ENCODE peak calls at places on chromosomes 5 and 9, in six cellular contexts. One of them, this sample, is unnamed.

GRCh38 chr5:99815-100214 is 7.8 kb downstream of the PLEKHG4B start:
- DNase-seq in K562: no peak
- DNase-seq in HepG2: no peak
- DNase-seq in GM12878: no peak
- DNase-seq in WTC11: no peak
- DNase-seq in H1: no peak
- DNase-seq in this sample: peak; percentile 51

GRCh38 chr9:127654619-127655018 is 42.5 kb downstream of the STXBP1 start:
- DNase-seq in WTC11: no peak
- DNase-seq in K562: no peak
- DNase-seq in HepG2: no peak
- DNase-seq in GM12878: no peak
- DNase-seq in H1: no peak
- DNase-seq in this sample: peak; percentile 66

GRCh38 chr9:105064248-105065118 is 136.5 kb upstream of the ABCA1 start:
- DNase-seq in GM12878: no peak
- DNase-seq in H1: no peak
- DNase-seq in K562: peak; percentile 29
- DNase-seq in WTC11: peak; percentile 18
- DNase-seq in HepG2: peak; percentile 96
- DNase-seq in this sample: peak; percentile 25

GRCh38 chr9:137411670-137412380 is 11.1 kb downstream of the EXD3 start:
- DNase-seq in WTC11: no peak
- DNase-seq in GM12878: peak; percentile 43
- DNase-seq in H1: no peak
- DNase-seq in K562: peak; percentile 83
- DNase-seq in HepG2: no peak
- DNase-seq in this sample: no peak

GRCh38 chr5:67144183-67144639 is 52.4 kb downstream of the CD180 start:
- DNase-seq in WTC11: no peak
- DNase-seq in K562: no peak
- DNase-seq in HepG2: peak; percentile 95
- DNase-seq in GM12878: no peak
- DNase-seq in H1: no peak
- DNase-seq in this sample: no peak

GRCh38 chr5:170067152-170067551 is 38.5 kb upstream of the FOXI1 start:
- DNase-seq in K562: no peak
- DNase-seq in H1: no peak
- DNase-seq in GM12878: peak; percentile 2
- DNase-seq in WTC11: no peak
- DNase-seq in HepG2: no peak
- DNase-seq in this sample: no peak

GRCh38 chr9:116643691-116644090 is 43.4 kb upstream of the TRIM32 start:
- DNase-seq in K562: no peak
- DNase-seq in GM12878: no peak
- DNase-seq in HepG2: no peak
- DNase-seq in H1: no peak
- DNase-seq in WTC11: no peak
- DNase-seq in this sample: no peak

GRCh38 chr5:137099651-137100050 is 399.5 kb downstream of the SPOCK1 start:
- DNase-seq in H1: no peak
- DNase-seq in K562: no peak
- DNase-seq in HepG2: no peak
- DNase-seq in GM12878: no peak
- DNase-seq in WTC11: no peak
- DNase-seq in this sample: no peak

GRCh38 chr9:136118367-136119258 is at the start of gene TMEM250:
- DNase-seq in K562: peak; percentile 98
- DNase-seq in WTC11: peak; percentile 92
- DNase-seq in H1: peak; percentile 94
- DNase-seq in GM12878: peak; percentile 92
- DNase-seq in HepG2: peak; percentile 92
- DNase-seq in this sample: peak; percentile 94

GRCh38 chr5:38551020-38552017 is 5.1 kb downstream of the LIFR start:
- DNase-seq in HepG2: peak; percentile 59
- DNase-seq in GM12878: no peak
- DNase-seq in H1: no peak
- DNase-seq in K562: peak; percentile 37
- DNase-seq in WTC11: no peak
- DNase-seq in this sample: peak; percentile 80

GRCh38 chr9:85716031-85716877 is 25.5 kb downstream of the AGTPBP1 start:
- DNase-seq in WTC11: no peak
- DNase-seq in H1: no peak
- DNase-seq in GM12878: peak; percentile 48
- DNase-seq in K562: peak; percentile 8
- DNase-seq in HepG2: no peak
- DNase-seq in this sample: peak; percentile 78

GRCh38 chr5:153818626-153819025 is 220.1 kb downstream of the FAM114A2 start:
- DNase-seq in HepG2: no peak
- DNase-seq in K562: no peak
- DNase-seq in H1: no peak
- DNase-seq in GM12878: no peak
- DNase-seq in WTC11: no peak
- DNase-seq in this sample: no peak

GRCh38 chr9:11107196-11107595 is 494.4 kb upstream of the PTPRD start:
- DNase-seq in HepG2: no peak
- DNase-seq in K562: no peak
- DNase-seq in GM12878: no peak
- DNase-seq in WTC11: no peak
- DNase-seq in H1: no peak
- DNase-seq in this sample: no peak

GRCh38 chr9:35910613-35911488 is 1.6 kb downstream of the SPAAR start:
- DNase-seq in K562: peak; percentile 44
- DNase-seq in GM12878: no peak
- DNase-seq in HepG2: peak; percentile 58
- DNase-seq in WTC11: no peak
- DNase-seq in H1: peak; percentile 55
- DNase-seq in this sample: peak; percentile 65

GRCh38 chr5:103562453-103563157 is at the start of gene NUDT12:
- DNase-seq in HepG2: peak; percentile 39
- DNase-seq in K562: peak; percentile 82
- DNase-seq in GM12878: peak; percentile 42
- DNase-seq in H1: peak; percentile 76
- DNase-seq in WTC11: peak; percentile 63
- DNase-seq in this sample: peak; percentile 85

GRCh38 chr5:1771149-1772065 is 28.2 kb downstream of the MRPL36 start:
- DNase-seq in H1: no peak
- DNase-seq in HepG2: no peak
- DNase-seq in WTC11: no peak
- DNase-seq in K562: no peak
- DNase-seq in GM12878: no peak
- DNase-seq in this sample: no peak

GRCh38 chr5:141855265-141856029 is 22.8 kb downstream of the PCDH1 start:
- DNase-seq in GM12878: no peak
- DNase-seq in H1: no peak
- DNase-seq in HepG2: no peak
- DNase-seq in K562: no peak
- DNase-seq in WTC11: no peak
- DNase-seq in this sample: no peak

GRCh38 chr5:115831163-115831768 is 10.1 kb downstream of the ATG12 start:
- DNase-seq in HepG2: peak; percentile 57
- DNase-seq in GM12878: no peak
- DNase-seq in K562: peak; percentile 53
- DNase-seq in WTC11: no peak
- DNase-seq in H1: no peak
- DNase-seq in this sample: peak; percentile 71

GRCh38 chr5:39892708-39893107 is 467.9 kb upstream of the DAB2 start:
- DNase-seq in WTC11: no peak
- DNase-seq in H1: no peak
- DNase-seq in GM12878: no peak
- DNase-seq in K562: no peak
- DNase-seq in HepG2: no peak
- DNase-seq in this sample: no peak

GRCh38 chr5:37831821-37832524 is 7.9 kb downstream of the GDNF start:
- DNase-seq in HepG2: peak; percentile 38
- DNase-seq in H1: no peak
- DNase-seq in WTC11: no peak
- DNase-seq in K562: no peak
- DNase-seq in GM12878: no peak
- DNase-seq in this sample: no peak

GRCh38 chr5:74963407-74963806 is 89.0 kb downstream of the GCNT4 start:
- DNase-seq in HepG2: no peak
- DNase-seq in WTC11: no peak
- DNase-seq in GM12878: no peak
- DNase-seq in H1: no peak
- DNase-seq in K562: no peak
- DNase-seq in this sample: no peak

GRCh38 chr5:79512692-79513518 is 1.0 kb downstream of the HOMER1 start:
- DNase-seq in GM12878: no peak
- DNase-seq in HepG2: no peak
- DNase-seq in H1: no peak
- DNase-seq in WTC11: no peak
- DNase-seq in K562: peak; percentile 48
- DNase-seq in this sample: peak; percentile 64

GRCh38 chr5:94361832-94362754 is 256.3 kb downstream of the KIAA0825 start:
- DNase-seq in K562: no peak
- DNase-seq in GM12878: no peak
- DNase-seq in HepG2: no peak
- DNase-seq in H1: no peak
- DNase-seq in WTC11: no peak
- DNase-seq in this sample: peak; percentile 92

GRCh38 chr5:8842906-8843590 is 702.8 kb downstream of the SEMA5A start:
- DNase-seq in K562: no peak
- DNase-seq in HepG2: no peak
- DNase-seq in GM12878: no peak
- DNase-seq in WTC11: no peak
- DNase-seq in H1: no peak
- DNase-seq in this sample: no peak

GRCh38 chr9:7944521-7945022 is 145.0 kb upstream of the DMAC1 start:
- DNase-seq in HepG2: no peak
- DNase-seq in K562: no peak
- DNase-seq in GM12878: no peak
- DNase-seq in WTC11: no peak
- DNase-seq in H1: no peak
- DNase-seq in this sample: no peak
- TF ChIP-seq CREB1 in HepG2: no peak
- TF ChIP-seq CREB1 in K562: no peak
- TF ChIP-seq CREB1 in GM12878: no peak
- TF ChIP-seq CREB1 in WTC11: no peak
- TF ChIP-seq CREB1 in H1: no peak
- TF ChIP-seq CREB1 in this sample: no peak

DNA sequence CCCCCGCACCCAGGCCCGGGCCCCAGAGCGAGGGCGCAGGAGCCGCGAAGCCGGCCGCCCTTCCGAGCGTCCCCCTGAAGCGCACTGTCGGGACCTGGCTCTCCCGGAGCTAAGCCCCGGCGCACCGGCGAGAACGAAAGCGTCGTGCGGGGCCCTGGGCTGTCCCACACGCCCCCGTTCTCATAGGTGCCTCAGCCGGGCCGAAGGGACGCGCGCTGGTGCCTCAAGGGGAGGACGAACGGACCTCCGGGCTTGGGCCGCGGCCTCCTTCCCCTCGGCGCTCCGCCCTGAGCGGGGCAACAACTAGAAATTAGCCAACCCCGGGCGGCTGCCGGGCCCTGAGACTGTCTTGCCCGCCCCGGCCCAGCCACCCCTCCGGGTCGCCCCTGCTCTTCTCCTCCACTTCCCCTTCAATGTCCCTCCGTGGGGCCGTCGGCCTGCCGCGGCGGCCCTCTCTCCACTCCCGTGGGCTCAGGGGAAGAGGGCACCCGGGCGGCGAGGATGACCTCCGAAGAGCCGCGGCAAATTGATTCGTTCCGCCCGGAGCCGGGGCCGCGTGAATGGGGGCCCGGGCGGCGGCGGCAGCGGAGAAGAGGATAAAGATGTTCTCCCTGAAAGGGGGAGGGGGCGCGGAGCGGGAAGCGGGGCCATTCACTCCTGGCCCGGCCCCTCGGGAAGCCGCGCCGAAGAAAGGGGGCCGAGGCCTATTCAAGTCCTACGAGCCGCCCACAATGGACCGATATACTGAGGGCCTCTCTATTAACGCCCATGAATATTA is 3.5 kb upstream of the PRDM12 start:
- DNase-seq in GM12878: no peak
- DNase-seq in H1: peak; percentile 75
- DNase-seq in HepG2: no peak
- DNase-seq in WTC11: peak; percentile 58
- DNase-seq in K562: no peak
- DNase-seq in this sample: peak; percentile 87
- TF ChIP-seq CREB1 in GM12878: no peak
- TF ChIP-seq CREB1 in H1: no peak
- TF ChIP-seq CREB1 in HepG2: no peak
- TF ChIP-seq CREB1 in WTC11: no peak
- TF ChIP-seq CREB1 in K562: no peak
- TF ChIP-seq CREB1 in this sample: no peak

DNA sequence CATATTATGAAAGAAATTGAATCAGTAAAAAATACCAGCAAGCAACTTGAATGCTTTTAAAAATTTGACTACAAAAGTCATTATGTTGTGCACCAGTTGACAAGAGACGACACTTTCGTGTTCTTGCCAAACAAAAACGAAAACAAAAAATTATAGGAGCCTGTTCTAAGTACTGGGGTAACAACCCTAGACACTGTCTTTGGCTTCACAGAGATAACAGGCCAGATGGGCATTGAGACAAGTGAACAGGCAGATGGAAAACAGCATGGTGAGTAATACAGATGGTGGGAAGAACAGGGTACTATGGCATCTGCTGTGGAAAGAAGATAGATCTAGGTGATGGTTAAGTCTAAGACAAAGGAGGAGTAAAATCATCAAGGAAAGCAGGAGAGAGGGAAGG is 99.0 kb downstream of the CDH12 start:
- DNase-seq in GM12878: no peak
- DNase-seq in HepG2: no peak
- DNase-seq in H1: no peak
- DNase-seq in WTC11: no peak
- DNase-seq in K562: no peak
- DNase-seq in this sample: no peak
- TF ChIP-seq CREB1 in GM12878: no peak
- TF ChIP-seq CREB1 in HepG2: no peak
- TF ChIP-seq CREB1 in H1: no peak
- TF ChIP-seq CREB1 in WTC11: no peak
- TF ChIP-seq CREB1 in K562: no peak
- TF ChIP-seq CREB1 in this sample: no peak

GRCh38 chr9:108363321-108363720 is 492.5 kb downstream of the ACTL7B start:
- DNase-seq in H1: no peak
- DNase-seq in HepG2: no peak
- DNase-seq in K562: no peak
- DNase-seq in WTC11: no peak
- DNase-seq in GM12878: no peak
- DNase-seq in this sample: no peak

GRCh38 chr9:108356806-108357205 is 499.0 kb downstream of the ACTL7B start:
- DNase-seq in WTC11: no peak
- DNase-seq in H1: no peak
- DNase-seq in GM12878: no peak
- DNase-seq in K562: no peak
- DNase-seq in HepG2: no peak
- DNase-seq in this sample: no peak

GRCh38 chr9:108360304-108360703 is 495.5 kb downstream of the ACTL7B start:
- DNase-seq in WTC11: no peak
- DNase-seq in GM12878: no peak
- DNase-seq in K562: no peak
- DNase-seq in H1: no peak
- DNase-seq in HepG2: no peak
- DNase-seq in this sample: no peak
- TF ChIP-seq CREB1 in WTC11: no peak
- TF ChIP-seq CREB1 in GM12878: no peak
- TF ChIP-seq CREB1 in K562: no peak
- TF ChIP-seq CREB1 in H1: no peak
- TF ChIP-seq CREB1 in HepG2: no peak
- TF ChIP-seq CREB1 in this sample: no peak

GRCh38 chr9:97307091-97307490 is 368 bp upstream of the CCDC180 start:
- DNase-seq in H1: peak; percentile 97
- DNase-seq in HepG2: no peak
- DNase-seq in K562: peak; percentile 66
- DNase-seq in WTC11: peak; percentile 99
- DNase-seq in GM12878: no peak
- DNase-seq in this sample: peak; percentile 99
- TF ChIP-seq CREB1 in H1: peak; percentile 24
- TF ChIP-seq CREB1 in HepG2: no peak
- TF ChIP-seq CREB1 in K562: no peak
- TF ChIP-seq CREB1 in WTC11: no peak
- TF ChIP-seq CREB1 in GM12878: no peak
- TF ChIP-seq CREB1 in this sample: no peak

This sample was measured in GM23338.